ENCODE peak calls at places on chromosome 16, in nine cellular contexts. One of them, this sample, is unnamed.
A peak's percentile ranks its signal among the peaks of the same experiment; 100 is the strongest.

GRCh38 chr16:71945616-71946015 is 50.3 kb downstream of the IST1 start:
- DNase-seq in HT-29: no peak
- DNase-seq in GM12892: no peak
- DNase-seq in stimulated activated CD8-positive, alpha-beta memory T cell treated with anti-CD3 and anti-CD28 coated beads, Interleukin-15, amount 100 ng/mL, for 48 hours: no peak
- DNase-seq in T follicular helper cell: no peak
- DNase-seq in H9: no peak
- DNase-seq in heart right ventricle: no peak
- DNase-seq in stimulated activated CD4-positive, alpha-beta T cell treated with anti-CD3 and anti-CD28 coated beads, Interleukin-1b, Interleukin-23, amount 100 ng/mL, for 24 hours: no peak
- DNase-seq in Caco-2: no peak
- DNase-seq in this sample: no peak

GRCh38 chr16:28574925-28575324 is 21.2 kb downstream of the SGF29 start:
- DNase-seq in stimulated activated CD8-positive, alpha-beta memory T cell treated with anti-CD3 and anti-CD28 coated beads, Interleukin-15, amount 100 ng/mL, for 48 hours: no peak
- DNase-seq in HT-29: no peak
- DNase-seq in GM12892: no peak
- DNase-seq in Caco-2: no peak
- DNase-seq in heart right ventricle: no peak
- DNase-seq in stimulated activated CD4-positive, alpha-beta T cell treated with anti-CD3 and anti-CD28 coated beads, Interleukin-1b, Interleukin-23, amount 100 ng/mL, for 24 hours: no peak
- DNase-seq in H9: no peak
- DNase-seq in T follicular helper cell: no peak
- DNase-seq in this sample: no peak

GRCh38 chr16:79261461-79261860 is 339.1 kb downstream of the MAF start:
- DNase-seq in heart right ventricle: peak; percentile 23
- DNase-seq in stimulated activated CD4-positive, alpha-beta T cell treated with anti-CD3 and anti-CD28 coated beads, Interleukin-1b, Interleukin-23, amount 100 ng/mL, for 24 hours: no peak
- DNase-seq in T follicular helper cell: peak; percentile 20
- DNase-seq in stimulated activated CD8-positive, alpha-beta memory T cell treated with anti-CD3 and anti-CD28 coated beads, Interleukin-15, amount 100 ng/mL, for 48 hours: no peak
- DNase-seq in HT-29: peak; percentile 41
- DNase-seq in Caco-2: peak; percentile 48
- DNase-seq in H9: peak; percentile 74
- DNase-seq in GM12892: no peak
- DNase-seq in this sample: no peak

GRCh38 chr16:51759329-51759728 is 608.3 kb upstream of the SALL1 start:
- DNase-seq in T follicular helper cell: no peak
- DNase-seq in H9: no peak
- DNase-seq in heart right ventricle: no peak
- DNase-seq in stimulated activated CD4-positive, alpha-beta T cell treated with anti-CD3 and anti-CD28 coated beads, Interleukin-1b, Interleukin-23, amount 100 ng/mL, for 24 hours: no peak
- DNase-seq in stimulated activated CD8-positive, alpha-beta memory T cell treated with anti-CD3 and anti-CD28 coated beads, Interleukin-15, amount 100 ng/mL, for 48 hours: no peak
- DNase-seq in HT-29: no peak
- DNase-seq in Caco-2: no peak
- DNase-seq in GM12892: no peak
- DNase-seq in this sample: no peak

GRCh38 chr16:11251525-11252481 is 4.2 kb downstream of the SOCS1 start:
- DNase-seq in GM12892: no peak
- DNase-seq in T follicular helper cell: peak; percentile 65
- DNase-seq in stimulated activated CD4-positive, alpha-beta T cell treated with anti-CD3 and anti-CD28 coated beads, Interleukin-1b, Interleukin-23, amount 100 ng/mL, for 24 hours: peak; percentile 62
- DNase-seq in Caco-2: no peak
- DNase-seq in HT-29: no peak
- DNase-seq in stimulated activated CD8-positive, alpha-beta memory T cell treated with anti-CD3 and anti-CD28 coated beads, Interleukin-15, amount 100 ng/mL, for 48 hours: peak; percentile 75
- DNase-seq in heart right ventricle: no peak
- DNase-seq in H9: no peak
- DNase-seq in this sample: no peak

GRCh38 chr16:12501727-12502457 is 301.8 kb downstream of the CPPED1 start:
- DNase-seq in HT-29: no peak
- DNase-seq in H9: no peak
- DNase-seq in Caco-2: peak; percentile 32
- DNase-seq in stimulated activated CD4-positive, alpha-beta T cell treated with anti-CD3 and anti-CD28 coated beads, Interleukin-1b, Interleukin-23, amount 100 ng/mL, for 24 hours: no peak
- DNase-seq in stimulated activated CD8-positive, alpha-beta memory T cell treated with anti-CD3 and anti-CD28 coated beads, Interleukin-15, amount 100 ng/mL, for 48 hours: no peak
- DNase-seq in T follicular helper cell: no peak
- DNase-seq in heart right ventricle: no peak
- DNase-seq in GM12892: no peak
- DNase-seq in this sample: no peak

GRCh38 chr16:85048921-85049562 is 21.4 kb downstream of the KIAA0513 start:
- DNase-seq in stimulated activated CD8-positive, alpha-beta memory T cell treated with anti-CD3 and anti-CD28 coated beads, Interleukin-15, amount 100 ng/mL, for 48 hours: no peak
- DNase-seq in T follicular helper cell: no peak
- DNase-seq in H9: no peak
- DNase-seq in Caco-2: no peak
- DNase-seq in heart right ventricle: no peak
- DNase-seq in HT-29: no peak
- DNase-seq in GM12892: no peak
- DNase-seq in stimulated activated CD4-positive, alpha-beta T cell treated with anti-CD3 and anti-CD28 coated beads, Interleukin-1b, Interleukin-23, amount 100 ng/mL, for 24 hours: no peak
- DNase-seq in this sample: no peak

GRCh38 chr16:66069576-66069975 is 296.9 kb upstream of the CDH5 start:
- DNase-seq in heart right ventricle: no peak
- DNase-seq in stimulated activated CD4-positive, alpha-beta T cell treated with anti-CD3 and anti-CD28 coated beads, Interleukin-1b, Interleukin-23, amount 100 ng/mL, for 24 hours: no peak
- DNase-seq in stimulated activated CD8-positive, alpha-beta memory T cell treated with anti-CD3 and anti-CD28 coated beads, Interleukin-15, amount 100 ng/mL, for 48 hours: no peak
- DNase-seq in Caco-2: no peak
- DNase-seq in H9: no peak
- DNase-seq in T follicular helper cell: no peak
- DNase-seq in GM12892: no peak
- DNase-seq in HT-29: no peak
- DNase-seq in this sample: no peak

GRCh38 chr16:23064642-23065041 is 84.6 kb downstream of the USP31 start:
- DNase-seq in H9: no peak
- DNase-seq in stimulated activated CD4-positive, alpha-beta T cell treated with anti-CD3 and anti-CD28 coated beads, Interleukin-1b, Interleukin-23, amount 100 ng/mL, for 24 hours: no peak
- DNase-seq in heart right ventricle: peak; percentile 34
- DNase-seq in Caco-2: no peak
- DNase-seq in GM12892: no peak
- DNase-seq in stimulated activated CD8-positive, alpha-beta memory T cell treated with anti-CD3 and anti-CD28 coated beads, Interleukin-15, amount 100 ng/mL, for 48 hours: no peak
- DNase-seq in HT-29: no peak
- DNase-seq in T follicular helper cell: no peak
- DNase-seq in this sample: no peak

GRCh38 chr16:56860226-56861020 is 4.6 kb upstream of the SLC12A3 start:
- DNase-seq in Caco-2: peak; percentile 60
- DNase-seq in heart right ventricle: no peak
- DNase-seq in stimulated activated CD4-positive, alpha-beta T cell treated with anti-CD3 and anti-CD28 coated beads, Interleukin-1b, Interleukin-23, amount 100 ng/mL, for 24 hours: no peak
- DNase-seq in GM12892: peak; percentile 76
- DNase-seq in T follicular helper cell: no peak
- DNase-seq in HT-29: no peak
- DNase-seq in H9: no peak
- DNase-seq in stimulated activated CD8-positive, alpha-beta memory T cell treated with anti-CD3 and anti-CD28 coated beads, Interleukin-15, amount 100 ng/mL, for 48 hours: no peak
- DNase-seq in this sample: peak; percentile 69

GRCh38 chr16:64880994-64881393 is 240.9 kb downstream of the CDH11 start:
- DNase-seq in stimulated activated CD4-positive, alpha-beta T cell treated with anti-CD3 and anti-CD28 coated beads, Interleukin-1b, Interleukin-23, amount 100 ng/mL, for 24 hours: no peak
- DNase-seq in H9: no peak
- DNase-seq in heart right ventricle: no peak
- DNase-seq in HT-29: no peak
- DNase-seq in GM12892: no peak
- DNase-seq in T follicular helper cell: no peak
- DNase-seq in stimulated activated CD8-positive, alpha-beta memory T cell treated with anti-CD3 and anti-CD28 coated beads, Interleukin-15, amount 100 ng/mL, for 48 hours: no peak
- DNase-seq in Caco-2: no peak
- DNase-seq in this sample: no peak

GRCh38 chr16:56970934-56971767 is 9.4 kb downstream of the CETP start:
- DNase-seq in stimulated activated CD8-positive, alpha-beta memory T cell treated with anti-CD3 and anti-CD28 coated beads, Interleukin-15, amount 100 ng/mL, for 48 hours: no peak
- DNase-seq in H9: no peak
- DNase-seq in T follicular helper cell: no peak
- DNase-seq in heart right ventricle: no peak
- DNase-seq in Caco-2: no peak
- DNase-seq in stimulated activated CD4-positive, alpha-beta T cell treated with anti-CD3 and anti-CD28 coated beads, Interleukin-1b, Interleukin-23, amount 100 ng/mL, for 24 hours: no peak
- DNase-seq in HT-29: no peak
- DNase-seq in GM12892: no peak
- DNase-seq in this sample: no peak

GRCh38 chr16:83953796-83954576 is 946 bp downstream of the OSGIN1 start:
- DNase-seq in stimulated activated CD4-positive, alpha-beta T cell treated with anti-CD3 and anti-CD28 coated beads, Interleukin-1b, Interleukin-23, amount 100 ng/mL, for 24 hours: no peak
- DNase-seq in H9: no peak
- DNase-seq in HT-29: peak; percentile 71
- DNase-seq in Caco-2: peak; percentile 70
- DNase-seq in stimulated activated CD8-positive, alpha-beta memory T cell treated with anti-CD3 and anti-CD28 coated beads, Interleukin-15, amount 100 ng/mL, for 48 hours: no peak
- DNase-seq in GM12892: no peak
- DNase-seq in T follicular helper cell: no peak
- DNase-seq in heart right ventricle: no peak
- DNase-seq in this sample: peak; percentile 56

GRCh38 chr16:51818342-51818944 is 667.4 kb upstream of the SALL1 start:
- DNase-seq in Caco-2: peak; percentile 48
- DNase-seq in H9: peak; percentile 64
- DNase-seq in HT-29: peak; percentile 56
- DNase-seq in stimulated activated CD8-positive, alpha-beta memory T cell treated with anti-CD3 and anti-CD28 coated beads, Interleukin-15, amount 100 ng/mL, for 48 hours: no peak
- DNase-seq in stimulated activated CD4-positive, alpha-beta T cell treated with anti-CD3 and anti-CD28 coated beads, Interleukin-1b, Interleukin-23, amount 100 ng/mL, for 24 hours: no peak
- DNase-seq in heart right ventricle: peak; percentile 7
- DNase-seq in GM12892: no peak
- DNase-seq in T follicular helper cell: no peak
- DNase-seq in this sample: peak; percentile 4

GRCh38 chr16:20944861-20945390 is 44.4 kb downstream of the LYRM1 start:
- DNase-seq in stimulated activated CD4-positive, alpha-beta T cell treated with anti-CD3 and anti-CD28 coated beads, Interleukin-1b, Interleukin-23, amount 100 ng/mL, for 24 hours: no peak
- DNase-seq in HT-29: no peak
- DNase-seq in heart right ventricle: no peak
- DNase-seq in H9: no peak
- DNase-seq in stimulated activated CD8-positive, alpha-beta memory T cell treated with anti-CD3 and anti-CD28 coated beads, Interleukin-15, amount 100 ng/mL, for 48 hours: peak; percentile 40
- DNase-seq in Caco-2: no peak
- DNase-seq in GM12892: no peak
- DNase-seq in T follicular helper cell: no peak
- DNase-seq in this sample: no peak

GRCh38 chr16:81632392-81633146 is 146.5 kb upstream of the PLCG2 start:
- DNase-seq in stimulated activated CD8-positive, alpha-beta memory T cell treated with anti-CD3 and anti-CD28 coated beads, Interleukin-15, amount 100 ng/mL, for 48 hours: peak; percentile 71
- DNase-seq in GM12892: no peak
- DNase-seq in heart right ventricle: no peak
- DNase-seq in stimulated activated CD4-positive, alpha-beta T cell treated with anti-CD3 and anti-CD28 coated beads, Interleukin-1b, Interleukin-23, amount 100 ng/mL, for 24 hours: peak; percentile 40
- DNase-seq in T follicular helper cell: peak; percentile 69
- DNase-seq in HT-29: peak; percentile 88
- DNase-seq in H9: no peak
- DNase-seq in Caco-2: no peak
- DNase-seq in this sample: no peak

GRCh38 chr16:85253127-85253941 is 141.1 kb upstream of the CIBAR2 start:
- DNase-seq in GM12892: peak; percentile 93
- DNase-seq in H9: peak; percentile 82
- DNase-seq in stimulated activated CD4-positive, alpha-beta T cell treated with anti-CD3 and anti-CD28 coated beads, Interleukin-1b, Interleukin-23, amount 100 ng/mL, for 24 hours: peak; percentile 48
- DNase-seq in HT-29: peak; percentile 45
- DNase-seq in Caco-2: peak; percentile 78
- DNase-seq in stimulated activated CD8-positive, alpha-beta memory T cell treated with anti-CD3 and anti-CD28 coated beads, Interleukin-15, amount 100 ng/mL, for 48 hours: peak; percentile 36
- DNase-seq in heart right ventricle: peak; percentile 34
- DNase-seq in T follicular helper cell: peak; percentile 42
- DNase-seq in this sample: peak; percentile 96

This sample was measured in GM12891.